ENCODE peak calls at places on chromosomes 5 and 9, in five cellular contexts. Z is brain microvascular endothelial cell, A is BJ, U is NB4, V is transverse colon. G is an unnamed sample.

GRCh38 chr5:180026320-180026719 is 45.2 kb downstream of the RNF130 start:
- DNase-seq in Z (peak; percentile 78), A (no peak), U (peak; percentile 42), V (no peak), G (peak; percentile 31)

GRCh38 chr5:125411163-125412050 is 665.0 kb upstream of the ZNF608 start:
- DNase-seq in Z (peak; percentile 84), A (no peak), U (no peak), V (peak; percentile 33), G (peak; percentile 48)

GRCh38 chr5:109347252-109347888 is 62.4 kb downstream of the PJA2 start:
- DNase-seq in Z (no peak), A (no peak), U (no peak), V (no peak), G (no peak)

GRCh38 chr9:121095057-121095456 is 20.3 kb downstream of the CNTRL start:
- DNase-seq in Z (no peak), A (no peak), U (no peak), V (no peak), G (no peak)

GRCh38 chr5:74201334-74202081 is 439.0 kb downstream of the ENC1 start:
- DNase-seq in Z (peak; percentile 42), A (no peak), U (peak; percentile 57), V (no peak), G (no peak)

GRCh38 chr9:83062011-83062652 is 810 bp downstream of the RASEF start:
- DNase-seq in Z (no peak), A (no peak), U (no peak), V (peak; percentile 64), G (no peak)

GRCh38 chr5:142621227-142621626 is 64.7 kb downstream of the FGF1 start:
- DNase-seq in Z (peak; percentile 64), A (no peak), U (no peak), V (no peak), G (no peak)

GRCh38 chr9:93132287-93132927 is 1.6 kb downstream of the NINJ1 start:
- DNase-seq in Z (no peak), A (no peak), U (no peak), V (peak; percentile 79), G (no peak)

GRCh38 chr9:86749530-86750275 is 197.6 kb downstream of the GAS1 start:
- DNase-seq in Z (peak; percentile 79), A (no peak), U (no peak), V (no peak), G (peak; percentile 78)

GRCh38 chr9:122338536-122338935 is 32.3 kb upstream of the PTGS1 start:
- DNase-seq in Z (no peak), A (no peak), U (no peak), V (no peak), G (no peak)

GRCh38 chr9:12843735-12844134 is 68.9 kb downstream of the LURAP1L start:
- DNase-seq in Z (no peak), A (no peak), U (no peak), V (no peak), G (no peak)

GRCh38 chr5:168057905-168058304 is 233.5 kb upstream of the WWC1 start:
- DNase-seq in Z (no peak), A (no peak), U (peak; percentile 21), V (no peak), G (no peak)

GRCh38 chr9:94097788-94098413 is 13.6 kb downstream of the PTPDC1 start:
- DNase-seq in Z (peak; percentile 91), A (peak; percentile 40), U (no peak), V (no peak), G (no peak)

GRCh38 chr9:73565833-73566465 is 414.3 kb downstream of the ANXA1 start:
- DNase-seq in Z (peak; percentile 4), A (no peak), U (peak; percentile 0), V (no peak), G (no peak)

GRCh38 chr5:115087951-115088350 is 81.8 kb downstream of the TRIM36 start:
- DNase-seq in Z (no peak), A (no peak), U (no peak), V (no peak), G (no peak)

GRCh38 chr9:3012245-3012644 is 168.3 kb upstream of the PUM3 start:
- DNase-seq in Z (no peak), A (no peak), U (peak; percentile 84), V (no peak), G (no peak)

GRCh38 chr9:68794898-68795297 is 89.9 kb downstream of the PIP5K1B start:
- DNase-seq in Z (no peak), A (no peak), U (no peak), V (no peak), G (no peak)

GRCh38 chr5:126998201-126998631 is 32.1 kb downstream of the MARCHF3 start:
- DNase-seq in Z (no peak), A (no peak), U (no peak), V (no peak), G (no peak)

GRCh38 chr9:70406446-70406862 is 8.0 kb downstream of the KLF9 start:
- DNase-seq in Z (peak; percentile 59), A (no peak), U (peak; percentile 64), V (peak; percentile 33), G (no peak)

GRCh38 chr5:142151436-142152382 is 43.1 kb downstream of the NDFIP1 start:
- DNase-seq in Z (peak; percentile 79), A (no peak), U (peak; percentile 76), V (peak; percentile 41), G (peak; percentile 27)

GRCh38 chr5:128225245-128226030 is 141.9 kb downstream of the SLC12A2 start:
- DNase-seq in Z (no peak), A (no peak), U (no peak), V (no peak), G (no peak)

GRCh38 chr5:150412319-150413175 is at the start of gene CD74:
- DNase-seq in Z (peak; percentile 45), A (no peak), U (peak; percentile 51), V (peak; percentile 92), G (peak; percentile 56)

GRCh38 chr9:121261107-121261460 is 6.9 kb upstream of the GSN start:
- DNase-seq in Z (no peak), A (no peak), U (peak; percentile 48), V (no peak), G (no peak)

GRCh38 chr5:41575110-41575779 is 64.8 kb upstream of the PLCXD3 start:
- DNase-seq in Z (no peak), A (no peak), U (no peak), V (no peak), G (no peak)

GRCh38 chr5:141338538-141339306 is at the start of gene PCDHGA2:
- DNase-seq in Z (peak; percentile 33), A (no peak), U (no peak), V (no peak), G (no peak)

GRCh38 chr5:72109051-72109411 is 1.8 kb downstream of the MAP1B start:
- DNase-seq in Z (no peak), A (no peak), U (no peak), V (no peak), G (no peak)
- H3K4me3 ChIP-seq in Z (peak overlapping the region; percentile 95), A (peak overlapping the region; percentile 68), U (peak overlapping the region; percentile 25), V (peak overlapping the region; percentile 56), G (peak overlapping the region; percentile 75)

GRCh38 chr5:3139596-3139995 is 388.1 kb upstream of the IRX2 start:
- DNase-seq in Z (no peak), A (no peak), U (no peak), V (no peak), G (no peak)

GRCh38 chr5:3142261-3143027 is 391.0 kb upstream of the IRX2 start:
- DNase-seq in Z (no peak), A (no peak), U (no peak), V (no peak), G (no peak)

GRCh38 chr5:3143382-3143781 is 391.9 kb upstream of the IRX2 start:
- DNase-seq in Z (no peak), A (no peak), U (no peak), V (no peak), G (no peak)

GRCh38 chr5:3145641-3146040 is 394.2 kb upstream of the IRX2 start:
- DNase-seq in Z (no peak), A (no peak), U (no peak), V (no peak), G (no peak)

GRCh38 chr5:3140117-3140516 is 388.6 kb upstream of the IRX2 start:
- DNase-seq in Z (no peak), A (no peak), U (no peak), V (no peak), G (no peak)
- H3K4me3 ChIP-seq in Z (no peak overlapping the region), A (no peak overlapping the region), U (no peak overlapping the region), V (no peak overlapping the region), G (no peak overlapping the region)

GRCh38 chr9:124835026-124835501 is 18.2 kb upstream of the WDR38 start:
- DNase-seq in Z (peak; percentile 91), A (no peak), U (no peak), V (peak; percentile 64), G (peak; percentile 37)
- H3K4me3 ChIP-seq in Z (no peak overlapping the region), A (no peak overlapping the region), U (no peak overlapping the region), V (no peak overlapping the region), G (peak overlapping the region; percentile 8)

GRCh38 chr5:158807947-158808346 is 291.8 kb downstream of the EBF1 start:
- DNase-seq in Z (peak; percentile 13), A (no peak), U (peak; percentile 35), V (no peak), G (no peak)

GRCh38 chr5:158798140-158798539 is 301.6 kb downstream of the EBF1 start:
- DNase-seq in Z (no peak), A (no peak), U (no peak), V (no peak), G (no peak)

GRCh38 chr5:158805195-158805594 is 294.5 kb downstream of the EBF1 start:
- DNase-seq in Z (no peak), A (no peak), U (no peak), V (no peak), G (no peak)

GRCh38 chr5:158801286-158801685 is 298.4 kb downstream of the EBF1 start:
- DNase-seq in Z (no peak), A (no peak), U (no peak), V (no peak), G (no peak)

DNA sequence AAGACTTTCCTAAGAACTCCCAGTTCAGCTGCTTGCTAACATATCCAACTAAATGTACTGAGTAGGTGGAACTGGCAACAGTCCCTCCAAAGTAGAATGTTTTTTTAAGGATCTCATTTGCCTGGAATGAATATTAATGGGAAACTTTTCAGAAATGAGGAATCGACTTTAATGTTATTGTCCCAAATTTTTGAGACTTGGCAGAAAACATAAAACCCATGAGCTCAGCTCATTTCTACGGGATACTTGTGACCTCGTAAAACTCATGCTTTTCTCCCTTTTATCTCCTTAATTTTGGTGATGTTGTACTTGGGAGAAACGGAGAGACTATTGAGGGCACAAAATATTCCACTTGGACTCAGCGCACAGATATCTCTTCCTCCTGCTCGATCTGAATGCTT is 296.8 kb downstream of the EBF1 start:
- DNase-seq in Z (no peak), A (peak; percentile 63), U (no peak), V (no peak), G (no peak)
- H3K4me3 ChIP-seq in Z (no peak overlapping the region), A (no peak overlapping the region), U (no peak overlapping the region), V (no peak overlapping the region), G (no peak overlapping the region)

G was measured in epithelial cell of proximal tubule.